ENCODE peak calls at places on chromosomes 11 and 22, in four cellular contexts. V is fibroblast of mammary gland, L is chondrocyte, C is GM20000. Q is an unnamed sample.

GRCh38 chr11:129115652-129116585 is 76.2 kb downstream of the ARHGAP32 start:
- DNase-seq in C (no peak), L (no peak), V (peak), Q (no peak)

GRCh38 chr11:5550440-5551095 is 2.2 kb upstream of the OR52H1 start:
- DNase-seq in C (no peak), V (peak), L (no peak), Q (no peak)

GRCh38 chr11:36271794-36272409 is 17.3 kb downstream of the COMMD9 start:
- DNase-seq in V (no peak), L (no peak), C (no peak), Q (no peak)

GRCh38 chr22:28710112-28710888 is 30.7 kb upstream of the TTC28 start:
- DNase-seq in L (no peak), C (no peak), V (peak), Q (no peak)

GRCh38 chr11:6333112-6333511 is 12.8 kb upstream of the CAVIN3 start:
- DNase-seq in C (no peak), V (no peak), L (no peak), Q (no peak)

GRCh38 chr22:31829505-31829904 is 75.7 kb downstream of the DEPDC5 start:
- DNase-seq in V (peak), L (no peak), C (no peak), Q (no peak)

GRCh38 chr22:20244744-20245576 is 23.2 kb downstream of the RTN4R start:
- DNase-seq in V (no peak), C (peak), L (no peak), Q (no peak)

GRCh38 chr11:69551963-69552362 is 70.5 kb downstream of the LINC01488 start:
- DNase-seq in L (peak), C (no peak), V (no peak), Q (no peak)

GRCh38 chr22:26825960-26826359 is 168.6 kb downstream of the MIAT start:
- DNase-seq in C (no peak), V (no peak), L (no peak), Q (no peak)

GRCh38 chr11:44755553-44756505 is 29.1 kb downstream of the TSPAN18 start:
- DNase-seq in C (no peak), L (no peak), V (no peak), Q (no peak)

GRCh38 chr11:1889941-1890855 is 1.5 kb downstream of the PRR33 start:
- DNase-seq in V (no peak), L (peak), C (peak), Q (no peak)

GRCh38 chr11:64065141-64065465 is 29.4 kb downstream of the FLRT1 start:
- DNase-seq in L (no peak), C (no peak), V (no peak), Q (no peak)

GRCh38 chr22:17152971-17153370 is 6.1 kb downstream of the HDHD5 start:
- DNase-seq in V (no peak), C (no peak), L (peak), Q (no peak)

GRCh38 chr22:42419328-42419881 is 12.8 kb downstream of the NFAM1 start:
- DNase-seq in L (no peak), V (no peak), C (peak), Q (no peak)

GRCh38 chr22:24326266-24326665 is 55.6 kb downstream of the SPECC1L start:
- DNase-seq in L (no peak), C (no peak), V (no peak), Q (no peak)

GRCh38 chr22:24325105-24325757 is 54.6 kb downstream of the SPECC1L start:
- DNase-seq in V (peak), L (no peak), C (peak), Q (no peak)

GRCh38 chr22:24329453-24329852 is 58.8 kb downstream of the SPECC1L start:
- DNase-seq in L (no peak), V (no peak), C (no peak), Q (no peak)

GRCh38 chr22:24330636-24331035 is 60.0 kb downstream of the SPECC1L start:
- DNase-seq in L (no peak), C (no peak), V (peak), Q (no peak)

DNA sequence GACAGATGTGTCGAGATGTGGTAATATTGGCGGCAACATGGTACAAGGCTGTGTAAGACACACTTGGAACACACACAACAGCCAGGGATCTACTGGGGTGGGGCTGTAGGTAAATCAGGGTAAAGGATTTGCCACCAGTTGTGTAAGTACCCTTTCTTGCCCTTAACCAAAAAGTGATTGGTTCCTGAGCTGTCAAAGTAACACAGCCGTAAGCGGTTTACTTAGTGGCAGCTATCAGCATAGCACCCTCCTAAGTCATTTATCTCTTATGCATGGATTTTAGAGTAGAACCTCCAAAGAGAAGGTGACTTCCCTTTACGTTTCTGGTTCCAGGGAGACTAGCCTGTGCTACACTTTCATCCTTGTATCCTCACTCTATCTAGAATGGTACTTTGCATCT is 57.2 kb downstream of the SPECC1L start:
- DNase-seq in C (no peak), L (no peak), V (no peak), Q (no peak)
- TF ChIP-seq CTCF in C (no peak), L (no peak), V (no peak), Q (no peak)

DNA sequence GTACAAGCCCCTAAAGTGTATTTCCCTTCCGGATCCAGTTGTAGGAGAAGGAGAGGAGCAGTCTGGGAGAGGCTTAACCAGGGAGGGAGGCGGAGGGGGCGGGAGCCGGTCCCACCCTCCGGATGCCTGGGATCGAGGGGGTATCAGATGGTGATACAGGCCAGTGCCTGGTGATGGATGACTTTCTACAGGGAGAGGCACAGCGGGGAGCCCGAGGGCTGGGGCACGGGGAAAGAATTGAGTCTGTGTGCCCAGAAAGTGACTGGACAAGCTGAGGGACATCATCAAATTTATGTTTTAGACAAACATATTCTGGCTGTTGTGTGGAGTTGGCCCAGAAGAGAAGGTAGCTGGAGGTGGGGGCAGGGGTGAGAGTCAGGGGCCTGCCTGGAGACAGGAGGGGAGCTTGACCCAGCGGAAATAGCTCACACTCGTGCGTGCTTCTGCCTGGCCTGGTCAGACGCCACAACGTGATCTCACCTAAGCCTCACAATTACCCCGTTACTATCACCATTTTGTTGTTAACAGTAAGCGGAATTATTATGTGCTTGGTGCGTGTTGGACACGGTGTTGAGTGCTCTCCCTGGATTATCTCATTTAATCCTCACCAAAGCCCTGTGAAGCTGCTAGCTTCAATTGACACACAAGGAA is 42.4 kb downstream of the AMPD3 start:
- DNase-seq in V (no peak), L (no peak), C (no peak), Q (no peak)
- TF ChIP-seq CTCF in V (no peak), L (no peak), C (no peak), Q (no peak)

GRCh38 chr11:70741085-70741484 is 342.8 kb downstream of the CTTN start:
- DNase-seq in V (no peak), L (no peak), C (no peak), Q (no peak)

GRCh38 chr11:70739091-70739490 is 340.8 kb downstream of the CTTN start:
- DNase-seq in C (no peak), L (peak), V (no peak), Q (no peak)

GRCh38 chr11:70738661-70739060 is 340.3 kb downstream of the CTTN start:
- DNase-seq in C (no peak), L (peak), V (no peak), Q (no peak)

GRCh38 chr11:70740475-70740825 is 342.1 kb downstream of the CTTN start:
- DNase-seq in C (no peak), V (no peak), L (peak), Q (no peak)

DNA sequence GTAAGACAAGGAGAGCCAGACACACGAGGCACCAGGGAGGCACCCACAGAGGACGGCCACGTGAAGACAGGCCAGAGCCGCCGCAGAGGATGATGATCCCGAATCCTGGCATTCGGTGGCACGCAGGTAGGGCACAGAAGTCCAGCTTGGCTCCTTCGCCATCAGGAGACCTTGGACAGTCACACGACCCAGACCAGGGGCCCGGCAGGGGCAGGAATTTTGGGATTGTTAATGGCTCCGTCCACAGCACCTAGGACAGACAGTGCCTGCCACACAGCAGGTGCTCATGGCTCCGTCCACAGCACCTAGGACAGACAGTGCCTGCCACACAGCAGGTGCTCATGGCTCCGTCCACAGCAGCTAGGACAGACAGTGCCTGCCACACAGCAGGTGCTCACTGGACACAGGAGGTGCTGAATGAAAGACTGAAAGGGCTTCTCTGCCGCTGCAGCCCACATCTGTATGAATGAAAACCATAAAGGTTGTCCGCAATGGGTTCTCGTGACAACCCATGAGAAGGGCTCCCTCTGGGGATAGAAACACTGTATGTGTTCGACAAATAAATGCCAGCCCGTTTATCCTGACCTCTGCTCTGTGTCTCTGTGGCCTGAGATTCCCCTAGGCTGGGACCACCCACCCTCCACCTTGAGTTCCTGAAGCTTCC is 341.6 kb downstream of the CTTN start:
- DNase-seq in L (peak), V (no peak), C (no peak), Q (no peak)
- TF ChIP-seq CTCF in L (peak), V (no peak), C (no peak), Q (peak)

DNA sequence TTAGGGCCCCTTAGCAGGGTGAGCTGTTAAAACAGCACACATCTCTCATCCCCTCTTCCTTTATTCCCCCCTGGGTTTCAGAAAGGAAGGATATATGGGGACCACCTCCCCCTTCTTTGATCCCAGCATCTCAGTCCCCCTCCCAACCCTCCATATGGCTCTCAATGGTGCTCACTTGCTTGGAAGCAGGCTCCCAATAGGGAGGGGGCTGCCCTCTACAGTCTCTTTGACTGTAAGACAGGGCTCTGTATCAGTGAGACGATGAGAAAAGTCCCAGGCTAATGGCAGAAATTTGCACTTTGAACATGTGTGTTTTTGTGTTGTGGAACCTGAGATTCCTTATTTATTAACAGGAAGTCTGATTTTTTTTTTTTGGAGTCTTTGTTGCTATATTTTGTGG is 4.2 kb upstream of the CNTF start:
- DNase-seq in V (no peak), C (no peak), L (no peak), Q (no peak)
- TF ChIP-seq CTCF in V (peak), C (peak), L (peak), Q (no peak)

GRCh38 chr11:130622126-130622525 is 173.7 kb downstream of the ADAMTS15 start:
- DNase-seq in L (no peak), C (no peak), V (peak), Q (no peak)

GRCh38 chr11:130625907-130626306 is 177.5 kb downstream of the ADAMTS15 start:
- DNase-seq in C (no peak), V (no peak), L (no peak), Q (no peak)

GRCh38 chr11:130624946-130625345 is 176.5 kb downstream of the ADAMTS15 start:
- DNase-seq in L (no peak), C (no peak), V (no peak), Q (no peak)

GRCh38 chr11:130620566-130620965 is 172.1 kb downstream of the ADAMTS15 start:
- DNase-seq in V (no peak), C (no peak), L (no peak), Q (no peak)

DNA sequence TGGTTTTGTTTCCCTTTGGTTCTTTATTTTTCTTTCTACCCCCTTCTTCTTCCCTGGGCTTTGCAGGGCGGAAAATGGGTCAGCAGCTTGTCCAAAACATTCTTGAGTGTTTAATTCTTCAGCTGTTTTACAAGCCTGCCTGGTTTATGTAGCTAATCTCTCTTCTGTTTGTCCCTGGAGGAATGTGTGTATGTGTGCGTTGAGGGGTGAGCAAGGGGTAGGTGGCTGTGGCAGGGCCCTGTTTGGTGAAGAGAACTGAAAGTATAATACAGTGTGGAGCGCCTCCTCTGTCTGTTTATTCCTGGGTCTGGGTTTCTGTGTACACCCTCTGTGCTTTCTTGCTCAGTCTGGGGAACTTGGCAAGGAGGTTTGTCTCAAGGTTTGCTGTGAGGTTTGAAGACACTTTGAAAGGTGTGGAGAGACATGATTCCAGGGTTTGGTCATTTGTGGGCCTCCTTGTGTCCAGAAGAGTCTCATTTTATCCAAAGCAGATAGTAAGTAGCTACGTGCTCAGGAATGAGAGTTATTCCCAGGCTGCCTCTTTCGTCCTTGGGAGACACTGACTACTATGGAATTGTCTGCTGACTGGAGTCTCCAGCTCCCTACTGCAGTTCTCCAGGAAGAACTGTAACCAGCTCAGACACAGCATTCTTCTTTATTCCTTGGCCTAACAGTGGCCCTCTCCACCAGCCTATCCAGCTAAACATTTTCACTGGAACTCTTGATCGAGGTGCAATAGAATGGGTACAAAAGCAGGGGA is 175.6 kb downstream of the ADAMTS15 start:
- DNase-seq in C (no peak), V (no peak), L (no peak), Q (no peak)
- TF ChIP-seq CTCF in C (no peak), V (no peak), L (peak), Q (no peak)

DNA sequence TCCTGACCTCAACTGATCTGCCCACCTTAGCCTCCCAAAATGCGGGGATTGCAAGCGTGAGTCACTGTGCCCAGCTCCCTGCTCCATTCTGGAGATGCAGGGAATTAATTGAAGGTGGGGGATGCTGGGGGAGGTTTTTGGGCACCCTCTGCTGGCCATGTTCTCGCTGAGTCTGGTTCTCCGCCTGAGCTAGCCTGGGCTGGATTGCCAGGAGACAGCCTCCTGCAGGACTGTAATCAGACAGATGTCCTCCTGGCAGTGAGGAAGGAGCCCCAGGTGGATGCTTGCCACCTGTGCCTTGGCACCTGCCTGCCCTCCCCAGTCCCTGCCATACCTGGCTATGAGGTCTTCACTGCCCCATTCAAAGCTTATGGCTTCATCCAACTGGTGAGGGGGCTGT is 5.4 kb downstream of the MTFP1 start:
- DNase-seq in V (no peak), C (no peak), L (peak), Q (no peak)
- TF ChIP-seq CTCF in V (no peak), C (no peak), L (no peak), Q (no peak)